ENCODE peak calls at places on chromosomes 2 and 18, in four cellular contexts. H is NB4, G is lower leg skin, C is endothelial cell of umbilical vein. R is an unnamed sample.

GRCh38 chr2:66901344-66901743 is 466.4 kb downstream of the MEIS1 start:
- DNase-seq in H (no peak), G (no peak), C (no peak), R (no peak)

GRCh38 chr2:222751821-222752719 is 80.6 kb downstream of the MOGAT1 start:
- DNase-seq in H (no peak), G (peak; percentile 61), C (no peak), R (no peak)

GRCh38 chr2:130336150-130336876 is 6.4 kb upstream of the IMP4 start:
- DNase-seq in H (no peak), G (no peak), C (no peak), R (no peak)

GRCh38 chr2:232571026-232571474 is 20.6 kb downstream of the EIF4E2 start:
- DNase-seq in H (no peak), G (no peak), C (no peak), R (no peak)

GRCh38 chr18:13871701-13872100 is 43.6 kb downstream of the MC2R start:
- DNase-seq in H (no peak), G (no peak), C (no peak), R (no peak)

GRCh38 chr2:99404039-99404799 is 67.0 kb downstream of the EIF5B start:
- DNase-seq in H (peak; percentile 27), G (no peak), C (no peak), R (no peak)

GRCh38 chr18:57461652-57462269 is 26.6 kb downstream of the ONECUT2 start:
- DNase-seq in H (no peak), G (no peak), C (no peak), R (no peak)

GRCh38 chr2:128635361-128635900 is 316.8 kb upstream of the HS6ST1 start:
- DNase-seq in H (peak; percentile 27), G (peak; percentile 32), C (no peak), R (no peak)

GRCh38 chr2:115491394-115491793 is 1049.0 kb downstream of the DPP10 start:
- DNase-seq in H (no peak), G (no peak), C (no peak), R (no peak)

GRCh38 chr2:238075397-238075796 is 14.6 kb downstream of the SCLY start:
- DNase-seq in H (no peak), G (no peak), C (no peak), R (no peak)

GRCh38 chr2:102603904-102604303 is 15.4 kb upstream of the SLC9A2 start:
- DNase-seq in H (peak; percentile 86), G (no peak), C (no peak), R (no peak)

GRCh38 chr18:51498085-51498855 is 300.8 kb upstream of the MEX3C start:
- DNase-seq in H (no peak), G (no peak), C (no peak), R (no peak)

GRCh38 chr2:15761056-15761455 is 169.4 kb downstream of the DDX1 start:
- DNase-seq in H (no peak), G (no peak), C (no peak), R (no peak)

DNA sequence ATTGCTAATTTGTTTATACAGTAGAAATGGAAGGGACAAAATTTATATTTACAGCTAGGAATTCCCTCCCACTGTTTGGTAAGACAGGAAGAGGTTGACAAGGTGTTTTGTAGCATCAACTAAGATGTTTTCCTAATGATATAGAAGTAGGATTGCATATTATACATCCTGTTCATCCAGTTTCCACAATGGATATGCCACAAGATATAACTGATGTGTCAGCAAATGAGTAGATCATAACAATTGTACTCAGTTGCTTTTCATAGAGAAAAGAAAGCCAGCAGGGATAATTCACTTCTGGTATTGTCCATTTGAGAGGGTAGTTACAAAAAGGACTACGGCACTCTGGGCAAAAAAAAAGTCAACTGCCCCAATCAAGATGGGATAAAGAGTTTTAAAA is 102.7 kb downstream of the CALCRL start:
- DNase-seq in H (no peak), G (no peak), C (no peak), R (no peak)
- TF ChIP-seq POLR2A in H (no peak), G (no peak), C (no peak), R (no peak)

GRCh38 chr2:28391564-28392296 is 928 bp upstream of the FOSL2 start:
- DNase-seq in H (peak; percentile 91), G (peak; percentile 99), C (peak; percentile 78), R (peak; percentile 77)
- TF ChIP-seq POLR2A in H (no peak), G (no peak), C (peak; percentile 6), R (peak; percentile 41)

DNA sequence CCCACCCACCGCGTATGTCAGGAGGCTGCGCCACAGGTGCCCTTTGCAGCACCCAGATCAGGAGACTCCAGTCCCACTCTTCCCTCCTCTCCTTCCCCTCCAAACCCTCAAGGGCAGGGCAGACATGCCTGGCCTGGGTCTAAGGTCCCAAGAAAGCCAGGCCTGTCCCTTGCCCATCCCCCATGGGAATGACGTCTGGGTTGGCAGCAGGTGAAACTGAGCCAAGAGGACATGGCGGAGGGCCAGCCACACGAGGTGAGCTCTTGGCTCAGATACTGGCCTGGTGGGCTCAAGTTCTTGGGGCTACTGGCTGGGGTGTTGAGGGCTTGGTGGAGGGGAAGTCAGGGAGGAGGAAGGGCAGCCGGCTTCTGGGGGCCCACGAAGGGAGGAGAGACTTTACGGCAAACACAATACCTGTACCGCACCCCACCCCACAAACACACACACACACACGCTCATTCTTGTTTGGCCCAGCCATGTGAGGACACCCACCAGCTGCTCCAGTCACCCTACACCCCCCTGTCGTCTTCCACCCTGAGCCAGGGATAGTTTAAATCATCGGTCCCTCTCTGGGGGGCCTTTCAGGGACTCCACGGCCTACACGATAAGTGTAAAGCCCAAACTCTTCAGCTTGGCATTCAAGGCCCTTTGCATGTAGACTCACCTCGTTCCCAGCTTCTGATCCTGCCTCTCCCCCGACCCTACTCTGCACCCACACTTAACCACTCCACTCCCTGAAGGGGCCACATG is 24.1 kb upstream of the TNS1 start:
- DNase-seq in H (no peak), G (peak; percentile 85), C (no peak), R (no peak)
- TF ChIP-seq POLR2A in H (no peak), G (no peak), C (no peak), R (no peak)

GRCh38 chr18:22167471-22168151 is 1.8 kb upstream of the GATA6 start:
- DNase-seq in H (no peak), G (peak; percentile 79), C (peak; percentile 73), R (no peak)
- TF ChIP-seq POLR2A in H (no peak), G (no peak), C (no peak), R (no peak)

GRCh38 chr2:170332676-170333402 is 154.9 kb downstream of the MYO3B start:
- DNase-seq in H (no peak), G (no peak), C (no peak), R (no peak)
- TF ChIP-seq POLR2A in H (no peak), G (no peak), C (no peak), R (no peak)

DNA sequence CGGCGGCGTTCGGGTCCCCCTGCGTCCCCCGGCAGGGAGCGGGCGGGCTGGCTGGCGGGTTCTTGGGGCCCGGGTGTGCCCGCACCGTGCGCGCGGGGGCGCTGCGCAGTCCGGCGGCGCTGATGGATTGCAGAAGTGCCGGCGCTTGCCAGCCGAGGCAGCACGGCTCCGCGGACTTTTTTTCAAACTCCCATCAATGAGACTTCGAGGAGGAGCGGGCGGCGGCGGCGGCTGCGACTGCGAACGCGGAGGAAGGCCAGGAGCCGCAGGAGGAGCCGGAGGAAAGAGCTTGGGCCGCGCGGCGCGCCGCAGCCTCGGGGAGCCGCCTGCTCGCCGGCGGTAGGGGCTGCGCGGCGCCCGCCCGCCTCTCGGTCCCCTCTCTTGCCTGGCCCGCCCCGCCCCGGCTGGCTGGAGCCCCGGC is at the start of gene GLI2:
- DNase-seq in H (peak; percentile 90), G (peak; percentile 93), C (peak; percentile 63), R (peak; percentile 69)
- TF ChIP-seq POLR2A in H (no peak), G (no peak), C (no peak), R (no peak)

R was measured in H54.